ENCODE peak calls at places on chromosomes 3 and 15, in eight cellular contexts. One of them, this sample, is unnamed.

GRCh38 chr3:38534604-38535003 is 38.5 kb downstream of the EXOG start:
- DNase-seq in mucosa of descending colon: no peak
- DNase-seq in fibroblast of pulmonary artery: no peak
- DNase-seq in A673: no peak
- DNase-seq in epithelial cell of esophagus: no peak
- DNase-seq in right lobe of liver: no peak
- DNase-seq in lower lobe of right lung: no peak
- DNase-seq in endothelial cell of umbilical vein: no peak
- DNase-seq in this sample: no peak

GRCh38 chr3:191740712-191741111 is 279.7 kb downstream of the PYDC2 start:
- DNase-seq in epithelial cell of esophagus: no peak
- DNase-seq in A673: no peak
- DNase-seq in lower lobe of right lung: no peak
- DNase-seq in endothelial cell of umbilical vein: no peak
- DNase-seq in fibroblast of pulmonary artery: no peak
- DNase-seq in mucosa of descending colon: no peak
- DNase-seq in right lobe of liver: no peak
- DNase-seq in this sample: no peak

GRCh38 chr15:55784284-55784683 is 41.3 kb upstream of the PRTG start:
- DNase-seq in endothelial cell of umbilical vein: no peak
- DNase-seq in mucosa of descending colon: no peak
- DNase-seq in right lobe of liver: no peak
- DNase-seq in epithelial cell of esophagus: no peak
- DNase-seq in fibroblast of pulmonary artery: no peak
- DNase-seq in lower lobe of right lung: no peak
- DNase-seq in A673: no peak
- DNase-seq in this sample: no peak

GRCh38 chr3:113405180-113405579 is 36.1 kb downstream of the CFAP44 start:
- DNase-seq in lower lobe of right lung: no peak
- DNase-seq in epithelial cell of esophagus: peak; percentile 44
- DNase-seq in A673: no peak
- DNase-seq in mucosa of descending colon: no peak
- DNase-seq in right lobe of liver: no peak
- DNase-seq in endothelial cell of umbilical vein: peak; percentile 24
- DNase-seq in fibroblast of pulmonary artery: peak; percentile 81
- DNase-seq in this sample: peak; percentile 18

GRCh38 chr15:75713338-75713895 is 769 bp upstream of the CSPG4 start:
- DNase-seq in fibroblast of pulmonary artery: peak; percentile 53
- DNase-seq in right lobe of liver: no peak
- DNase-seq in epithelial cell of esophagus: peak; percentile 39
- DNase-seq in A673: no peak
- DNase-seq in mucosa of descending colon: no peak
- DNase-seq in endothelial cell of umbilical vein: no peak
- DNase-seq in lower lobe of right lung: no peak
- DNase-seq in this sample: no peak

GRCh38 chr15:82044373-82045178 is 1.2 kb downstream of the MEX3B start:
- DNase-seq in A673: peak; percentile 64
- DNase-seq in right lobe of liver: peak; percentile 41
- DNase-seq in endothelial cell of umbilical vein: peak; percentile 67
- DNase-seq in epithelial cell of esophagus: peak; percentile 40
- DNase-seq in mucosa of descending colon: peak; percentile 55
- DNase-seq in fibroblast of pulmonary artery: peak; percentile 74
- DNase-seq in lower lobe of right lung: peak; percentile 48
- DNase-seq in this sample: peak; percentile 81

GRCh38 chr15:29103825-29104565 is 165.6 kb downstream of the NSMCE3 start:
- DNase-seq in endothelial cell of umbilical vein: peak; percentile 79
- DNase-seq in lower lobe of right lung: peak; percentile 57
- DNase-seq in right lobe of liver: peak; percentile 56
- DNase-seq in epithelial cell of esophagus: peak; percentile 70
- DNase-seq in mucosa of descending colon: peak; percentile 69
- DNase-seq in A673: peak; percentile 92
- DNase-seq in fibroblast of pulmonary artery: peak; percentile 84
- DNase-seq in this sample: peak; percentile 90

GRCh38 chr3:123378409-123378915 is 70.4 kb downstream of the ADCY5 start:
- DNase-seq in right lobe of liver: no peak
- DNase-seq in fibroblast of pulmonary artery: no peak
- DNase-seq in epithelial cell of esophagus: no peak
- DNase-seq in lower lobe of right lung: no peak
- DNase-seq in A673: no peak
- DNase-seq in mucosa of descending colon: no peak
- DNase-seq in endothelial cell of umbilical vein: no peak
- DNase-seq in this sample: no peak

GRCh38 chr15:31297880-31298456 is 28.7 kb upstream of the KLF13 start:
- DNase-seq in fibroblast of pulmonary artery: no peak
- DNase-seq in endothelial cell of umbilical vein: no peak
- DNase-seq in mucosa of descending colon: peak; percentile 79
- DNase-seq in epithelial cell of esophagus: no peak
- DNase-seq in lower lobe of right lung: no peak
- DNase-seq in right lobe of liver: peak; percentile 39
- DNase-seq in A673: no peak
- DNase-seq in this sample: no peak

GRCh38 chr3:137035631-137036030 is 77.8 kb downstream of the IL20RB start:
- DNase-seq in endothelial cell of umbilical vein: peak; percentile 12
- DNase-seq in A673: peak; percentile 52
- DNase-seq in right lobe of liver: no peak
- DNase-seq in epithelial cell of esophagus: peak; percentile 39
- DNase-seq in lower lobe of right lung: no peak
- DNase-seq in fibroblast of pulmonary artery: peak; percentile 29
- DNase-seq in mucosa of descending colon: no peak
- DNase-seq in this sample: peak; percentile 19

GRCh38 chr15:78247895-78248294 is 13.5 kb upstream of the ACSBG1 start:
- DNase-seq in A673: no peak
- DNase-seq in fibroblast of pulmonary artery: no peak
- DNase-seq in lower lobe of right lung: no peak
- DNase-seq in mucosa of descending colon: no peak
- DNase-seq in epithelial cell of esophagus: no peak
- DNase-seq in right lobe of liver: no peak
- DNase-seq in endothelial cell of umbilical vein: no peak
- DNase-seq in this sample: no peak

GRCh38 chr15:60444289-60444912 is 34.5 kb downstream of the ICE2 start:
- DNase-seq in epithelial cell of esophagus: peak; percentile 38
- DNase-seq in A673: peak; percentile 46
- DNase-seq in endothelial cell of umbilical vein: peak; percentile 35
- DNase-seq in lower lobe of right lung: no peak
- DNase-seq in mucosa of descending colon: no peak
- DNase-seq in right lobe of liver: no peak
- DNase-seq in fibroblast of pulmonary artery: peak; percentile 61
- DNase-seq in this sample: peak; percentile 79

GRCh38 chr3:143951351-143951971 is 20.2 kb upstream of the DIPK2A start:
- DNase-seq in epithelial cell of esophagus: peak; percentile 59
- DNase-seq in A673: peak; percentile 63
- DNase-seq in endothelial cell of umbilical vein: peak; percentile 49
- DNase-seq in right lobe of liver: no peak
- DNase-seq in fibroblast of pulmonary artery: peak; percentile 69
- DNase-seq in lower lobe of right lung: no peak
- DNase-seq in mucosa of descending colon: no peak
- DNase-seq in this sample: peak; percentile 79

GRCh38 chr3:79103305-79103704 is 664.5 kb downstream of the ROBO1 start:
- DNase-seq in epithelial cell of esophagus: no peak
- DNase-seq in A673: no peak
- DNase-seq in lower lobe of right lung: no peak
- DNase-seq in endothelial cell of umbilical vein: no peak
- DNase-seq in fibroblast of pulmonary artery: no peak
- DNase-seq in right lobe of liver: no peak
- DNase-seq in mucosa of descending colon: no peak
- DNase-seq in this sample: no peak

GRCh38 chr3:127786358-127787070 is 35.8 kb downstream of the MGLL start:
- DNase-seq in A673: peak; percentile 46
- DNase-seq in right lobe of liver: no peak
- DNase-seq in endothelial cell of umbilical vein: no peak
- DNase-seq in mucosa of descending colon: peak; percentile 93
- DNase-seq in fibroblast of pulmonary artery: no peak
- DNase-seq in lower lobe of right lung: peak; percentile 73
- DNase-seq in epithelial cell of esophagus: no peak
- DNase-seq in this sample: peak; percentile 45

GRCh38 chr15:79863886-79864285 is 32.9 kb downstream of the MTHFS start:
- DNase-seq in mucosa of descending colon: no peak
- DNase-seq in lower lobe of right lung: no peak
- DNase-seq in A673: peak; percentile 4
- DNase-seq in endothelial cell of umbilical vein: peak; percentile 73
- DNase-seq in epithelial cell of esophagus: peak; percentile 81
- DNase-seq in fibroblast of pulmonary artery: peak; percentile 10
- DNase-seq in right lobe of liver: no peak
- DNase-seq in this sample: no peak

GRCh38 chr3:89032331-89033063 is 74.9 kb upstream of the EPHA3 start:
- DNase-seq in right lobe of liver: no peak
- DNase-seq in A673: peak; percentile 65
- DNase-seq in fibroblast of pulmonary artery: peak; percentile 34
- DNase-seq in endothelial cell of umbilical vein: no peak
- DNase-seq in lower lobe of right lung: no peak
- DNase-seq in mucosa of descending colon: no peak
- DNase-seq in epithelial cell of esophagus: peak; percentile 37
- DNase-seq in this sample: no peak

GRCh38 chr15:99100245-99101173 is 4.4 kb upstream of the SYNM start:
- DNase-seq in A673: peak; percentile 80
- DNase-seq in epithelial cell of esophagus: peak; percentile 73
- DNase-seq in lower lobe of right lung: peak; percentile 84
- DNase-seq in fibroblast of pulmonary artery: peak; percentile 71
- DNase-seq in endothelial cell of umbilical vein: peak; percentile 59
- DNase-seq in mucosa of descending colon: peak; percentile 71
- DNase-seq in right lobe of liver: peak; percentile 86
- DNase-seq in this sample: peak; percentile 94

GRCh38 chr15:40252438-40253178 is 13.7 kb downstream of the PAK6 start:
- DNase-seq in lower lobe of right lung: peak; percentile 79
- DNase-seq in A673: peak; percentile 33
- DNase-seq in epithelial cell of esophagus: peak; percentile 55
- DNase-seq in mucosa of descending colon: peak; percentile 69
- DNase-seq in endothelial cell of umbilical vein: peak; percentile 19
- DNase-seq in fibroblast of pulmonary artery: no peak
- DNase-seq in right lobe of liver: no peak
- DNase-seq in this sample: peak; percentile 33

GRCh38 chr3:24525557-24525956 is 30.9 kb upstream of the THRB start:
- DNase-seq in endothelial cell of umbilical vein: no peak
- DNase-seq in mucosa of descending colon: no peak
- DNase-seq in fibroblast of pulmonary artery: no peak
- DNase-seq in right lobe of liver: no peak
- DNase-seq in lower lobe of right lung: no peak
- DNase-seq in A673: no peak
- DNase-seq in epithelial cell of esophagus: no peak
- DNase-seq in this sample: no peak

GRCh38 chr15:73982251-73982962 is 9.7 kb downstream of the STOML1 start:
- DNase-seq in A673: peak; percentile 72
- DNase-seq in endothelial cell of umbilical vein: peak; percentile 53
- DNase-seq in fibroblast of pulmonary artery: peak; percentile 89
- DNase-seq in epithelial cell of esophagus: peak; percentile 76
- DNase-seq in mucosa of descending colon: peak; percentile 83
- DNase-seq in lower lobe of right lung: peak; percentile 87
- DNase-seq in right lobe of liver: peak; percentile 57
- DNase-seq in this sample: peak; percentile 98
- H3K4me3 ChIP-seq in A673: no peak overlapping the region
- H3K4me3 ChIP-seq in endothelial cell of umbilical vein: no peak overlapping the region
- H3K4me3 ChIP-seq in fibroblast of pulmonary artery: no peak overlapping the region
- H3K4me3 ChIP-seq in epithelial cell of esophagus: no peak overlapping the region
- H3K4me3 ChIP-seq in mucosa of descending colon: no peak overlapping the region
- H3K4me3 ChIP-seq in lower lobe of right lung: peak overlapping the region; percentile 19
- H3K4me3 ChIP-seq in right lobe of liver: no peak overlapping the region
- H3K4me3 ChIP-seq in this sample: peak overlapping the region; percentile 63

GRCh38 chr3:18474202-18474601 is 49.1 kb upstream of the SATB1 start:
- DNase-seq in right lobe of liver: no peak
- DNase-seq in lower lobe of right lung: no peak
- DNase-seq in fibroblast of pulmonary artery: no peak
- DNase-seq in endothelial cell of umbilical vein: no peak
- DNase-seq in epithelial cell of esophagus: no peak
- DNase-seq in mucosa of descending colon: no peak
- DNase-seq in A673: no peak
- DNase-seq in this sample: no peak
- H3K4me3 ChIP-seq in right lobe of liver: no peak overlapping the region
- H3K4me3 ChIP-seq in lower lobe of right lung: no peak overlapping the region
- H3K4me3 ChIP-seq in fibroblast of pulmonary artery: no peak overlapping the region
- H3K4me3 ChIP-seq in endothelial cell of umbilical vein: no peak overlapping the region
- H3K4me3 ChIP-seq in epithelial cell of esophagus: no peak overlapping the region
- H3K4me3 ChIP-seq in mucosa of descending colon: no peak overlapping the region
- H3K4me3 ChIP-seq in A673: no peak overlapping the region
- H3K4me3 ChIP-seq in this sample: no peak overlapping the region

DNA sequence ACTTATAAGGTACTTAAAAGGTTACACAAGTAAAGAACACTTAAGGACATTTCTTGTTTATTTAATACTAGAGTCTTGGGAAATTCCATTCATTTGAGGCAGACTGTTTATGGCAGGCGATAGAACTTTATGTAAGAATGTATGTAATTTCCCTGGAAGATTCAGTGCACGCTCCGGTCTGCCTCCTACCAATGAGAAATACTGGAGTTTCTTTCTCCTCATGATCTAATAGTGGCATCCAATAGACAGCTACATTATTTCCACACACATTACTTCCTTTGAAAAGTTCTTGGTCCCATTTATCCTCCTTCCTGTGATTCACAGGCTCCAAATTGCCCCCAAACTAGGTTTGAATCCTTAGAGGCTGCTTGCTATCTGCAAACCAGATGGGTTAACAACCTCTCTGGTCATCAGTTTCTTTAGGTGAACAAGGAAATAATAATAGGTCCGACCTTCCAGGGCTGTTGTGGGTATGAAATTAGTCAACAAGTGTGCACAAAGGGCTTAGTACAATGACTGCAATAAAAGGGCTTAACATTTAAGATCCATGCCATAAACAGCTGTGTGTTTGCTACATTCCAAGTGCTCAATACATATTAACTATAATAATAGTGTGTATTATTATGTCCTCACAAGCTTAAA is 30.7 kb downstream of the EIF4E3 start:
- DNase-seq in endothelial cell of umbilical vein: peak; percentile 66
- DNase-seq in epithelial cell of esophagus: peak; percentile 74
- DNase-seq in fibroblast of pulmonary artery: peak; percentile 83
- DNase-seq in mucosa of descending colon: no peak
- DNase-seq in A673: no peak
- DNase-seq in right lobe of liver: no peak
- DNase-seq in lower lobe of right lung: no peak
- DNase-seq in this sample: peak; percentile 91
- H3K4me3 ChIP-seq in endothelial cell of umbilical vein: no peak overlapping the region
- H3K4me3 ChIP-seq in epithelial cell of esophagus: no peak overlapping the region
- H3K4me3 ChIP-seq in fibroblast of pulmonary artery: no peak overlapping the region
- H3K4me3 ChIP-seq in mucosa of descending colon: no peak overlapping the region
- H3K4me3 ChIP-seq in A673: no peak overlapping the region
- H3K4me3 ChIP-seq in right lobe of liver: no peak overlapping the region
- H3K4me3 ChIP-seq in lower lobe of right lung: no peak overlapping the region
- H3K4me3 ChIP-seq in this sample: no peak overlapping the region

DNA sequence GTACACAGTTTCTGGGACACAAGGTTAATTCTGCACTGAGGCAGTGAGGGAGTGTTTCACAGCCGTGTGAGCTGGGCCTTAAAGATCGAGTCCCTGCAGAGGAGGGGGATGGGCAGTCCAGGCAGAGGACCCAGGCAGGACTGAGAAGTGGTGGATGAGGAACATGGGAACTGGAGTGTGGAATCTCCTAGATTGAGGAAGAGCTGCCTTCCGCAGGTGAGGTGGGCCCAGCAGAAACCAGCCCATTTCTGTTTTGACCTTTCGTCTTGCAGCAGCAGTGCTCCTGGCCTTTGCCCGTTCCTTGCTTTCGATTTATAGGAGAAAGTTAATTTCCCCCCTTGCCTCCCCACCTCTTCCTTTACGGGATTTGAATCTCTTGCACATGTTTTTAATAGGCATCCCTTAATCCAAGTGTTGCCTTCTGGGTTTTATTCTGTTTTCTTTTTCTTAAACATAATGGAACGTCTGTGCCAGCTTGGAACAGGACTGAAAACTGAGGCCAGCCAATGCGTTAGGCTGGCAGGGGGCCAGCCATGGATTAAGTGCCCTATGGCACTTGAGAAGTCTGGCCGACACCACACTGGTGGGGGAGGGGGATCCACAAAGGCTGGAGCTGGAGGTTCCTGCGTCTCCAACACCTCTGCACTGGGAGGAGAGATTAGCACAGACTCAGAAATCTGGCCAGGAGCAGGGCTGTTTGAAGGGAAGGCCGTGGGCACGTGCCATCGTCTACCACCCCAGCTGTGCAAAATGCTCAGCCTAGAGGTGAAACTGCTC is 78.1 kb downstream of the AAGAB start:
- DNase-seq in fibroblast of pulmonary artery: no peak
- DNase-seq in lower lobe of right lung: peak; percentile 70
- DNase-seq in endothelial cell of umbilical vein: peak; percentile 32
- DNase-seq in mucosa of descending colon: peak; percentile 49
- DNase-seq in right lobe of liver: no peak
- DNase-seq in epithelial cell of esophagus: no peak
- DNase-seq in A673: peak; percentile 57
- DNase-seq in this sample: no peak
- H3K4me3 ChIP-seq in fibroblast of pulmonary artery: no peak overlapping the region
- H3K4me3 ChIP-seq in lower lobe of right lung: no peak overlapping the region
- H3K4me3 ChIP-seq in endothelial cell of umbilical vein: no peak overlapping the region
- H3K4me3 ChIP-seq in mucosa of descending colon: no peak overlapping the region
- H3K4me3 ChIP-seq in right lobe of liver: no peak overlapping the region
- H3K4me3 ChIP-seq in epithelial cell of esophagus: no peak overlapping the region
- H3K4me3 ChIP-seq in A673: peak overlapping the region; percentile 1
- H3K4me3 ChIP-seq in this sample: peak overlapping the region; percentile 30